ENCODE peak calls at places on chromosome 2, in seven cellular contexts. B is fibroblast of lung, S is HCT116, U is endodermal cell, X is astrocyte, G is PC-3, K is IMR-90. J is an unnamed sample.

GRCh38 chr2:11364565-11364887 is 20.1 kb upstream of the ROCK2 start:
- DNase-seq in B (no peak), S (no peak), U (no peak), X (no peak), G (no peak), K (no peak), J (no peak)

GRCh38 chr2:176321916-176322315 is 52.7 kb downstream of the MTX2 start:
- DNase-seq in B (no peak), S (no peak), U (no peak), X (no peak), G (no peak), K (no peak), J (no peak)

GRCh38 chr2:84823229-84823628 is 57.7 kb downstream of the TRABD2A start:
- DNase-seq in B (no peak), S (no peak), U (no peak), X (no peak), G (no peak), K (no peak), J (no peak)

GRCh38 chr2:202643012-202643858 is 8.5 kb downstream of the FAM117B start:
- DNase-seq in B (no peak), S (no peak), U (no peak), X (no peak), G (no peak), K (no peak), J (no peak)

GRCh38 chr2:165113414-165113813 is 90.4 kb downstream of the SCN3A start:
- DNase-seq in B (peak; percentile 61), S (no peak), U (no peak), X (peak; percentile 40), G (no peak), K (peak; percentile 58), J (no peak)

GRCh38 chr2:234329202-234329930 is 167.5 kb downstream of the ARL4C start:
- DNase-seq in B (peak; percentile 55), S (no peak), U (peak; percentile 54), X (peak; percentile 53), G (peak; percentile 27), K (peak; percentile 40), J (peak; percentile 21)

GRCh38 chr2:241035818-241036396 is 37.5 kb downstream of the SNED1 start:
- DNase-seq in B (no peak), S (no peak), U (no peak), X (no peak), G (no peak), K (no peak), J (no peak)

GRCh38 chr2:134869941-134870736 is 31.7 kb downstream of the ACMSD start:
- DNase-seq in B (peak; percentile 49), S (no peak), U (no peak), X (peak; percentile 31), G (no peak), K (peak; percentile 77), J (no peak)

GRCh38 chr2:62188416-62188815 is 7.5 kb upstream of the B3GNT2 start:
- DNase-seq in B (no peak), S (no peak), U (no peak), X (no peak), G (no peak), K (no peak), J (no peak)

GRCh38 chr2:88170472-88170892 is 336 bp downstream of the THNSL2 start:
- DNase-seq in B (no peak), S (no peak), U (peak; percentile 67), X (no peak), G (no peak), K (no peak), J (no peak)
- H3K4me3 ChIP-seq in B (no peak overlapping the region), S (no peak overlapping the region), U (peak overlapping the region; percentile 90), X (peak overlapping the region; percentile 61), G (peak overlapping the region; percentile 53), K (no peak overlapping the region), J (peak overlapping the region; percentile 53)

DNA sequence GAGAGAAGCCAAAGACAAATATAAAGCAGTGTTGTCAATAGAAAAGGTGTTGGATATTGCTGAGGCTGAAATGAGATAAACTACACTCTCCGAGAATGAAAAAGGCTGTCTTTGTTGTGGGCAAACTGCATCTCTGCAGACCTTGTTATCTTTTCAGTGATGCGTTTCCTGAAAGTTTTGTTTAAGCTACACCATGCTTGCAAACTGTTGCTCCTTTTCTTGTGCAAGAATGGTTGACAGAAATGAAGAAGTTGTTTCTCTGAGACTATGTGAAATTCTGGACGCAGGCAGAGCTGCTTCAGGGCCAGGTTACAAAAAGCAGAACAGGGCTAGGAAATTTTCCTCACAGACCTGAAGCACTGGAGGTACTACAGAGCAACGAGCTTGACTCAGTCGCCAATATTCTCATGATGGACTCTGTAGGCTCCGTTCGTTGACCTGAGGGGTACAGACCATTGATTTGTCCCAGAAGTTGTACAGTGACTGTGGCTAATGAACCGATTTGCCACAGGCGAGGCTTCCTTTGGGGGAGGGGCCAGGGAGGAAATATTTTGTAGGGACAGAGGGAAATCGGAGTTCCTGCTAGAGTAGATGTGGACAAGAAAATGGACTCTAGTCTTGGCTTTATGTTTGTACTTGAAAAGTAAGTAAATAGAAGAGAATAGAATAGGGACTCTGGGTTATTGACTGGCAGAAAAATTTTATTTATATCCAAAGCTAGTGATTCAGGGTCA is 3.5 kb upstream of the ATL2 start:
- DNase-seq in B (no peak), S (no peak), U (no peak), X (no peak), G (no peak), K (no peak), J (no peak)
- H3K9ac ChIP-seq in B (no peak overlapping the region), S (no peak overlapping the region), U (no peak overlapping the region), X (no peak overlapping the region), G (no peak overlapping the region), K (no peak overlapping the region), J (no peak overlapping the region)

DNA sequence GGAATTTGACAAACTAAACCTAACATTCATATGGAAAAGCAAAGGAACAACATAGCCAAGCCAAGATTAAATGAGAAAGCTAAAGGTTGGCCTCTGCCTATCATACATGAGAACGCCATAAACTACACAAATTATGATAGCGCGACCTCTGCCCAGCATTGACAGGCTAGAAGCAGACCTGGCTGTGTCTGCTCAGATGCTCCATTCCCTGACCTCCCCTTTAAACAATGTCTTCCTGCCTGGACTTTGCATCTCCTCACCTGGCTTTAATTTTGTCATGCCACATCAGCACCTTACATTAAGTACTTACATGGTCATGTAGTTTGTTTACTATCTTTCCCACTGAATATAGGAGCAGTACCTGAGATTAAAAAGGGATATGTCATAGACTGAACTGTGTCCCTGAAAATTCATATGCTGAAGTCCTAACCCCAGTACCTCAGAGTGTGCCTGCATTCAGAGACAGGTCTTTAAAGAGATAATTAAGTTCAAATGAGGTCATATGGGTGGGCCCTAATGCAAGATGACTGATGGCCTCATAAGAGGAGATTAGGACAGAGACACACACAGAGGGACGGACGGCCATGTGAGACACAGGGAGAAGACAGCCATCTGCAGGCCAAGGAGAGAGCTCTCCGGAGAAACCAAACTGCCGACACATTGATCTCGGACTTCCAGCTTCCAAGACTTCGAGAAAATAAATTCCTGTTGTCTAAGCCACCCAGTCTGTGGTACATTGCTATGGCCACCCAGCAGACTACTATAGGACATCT is 103.7 kb downstream of the BIN1 start:
- DNase-seq in B (no peak), S (no peak), U (no peak), X (no peak), G (no peak), K (no peak), J (no peak)
- TF ChIP-seq CTCF in B (no peak), S (no peak), U (peak; percentile 33), X (no peak), G (no peak), K (no peak), J (no peak)

GRCh38 chr2:69762513-69763494 is 20.9 kb downstream of the ANXA4 start:
- DNase-seq in B (no peak), S (no peak), U (no peak), X (no peak), G (peak; percentile 11), K (no peak), J (no peak)
- H3K4me3 ChIP-seq in B (no peak overlapping the region), S (no peak overlapping the region), U (no peak overlapping the region), X (no peak overlapping the region), G (no peak overlapping the region), K (no peak overlapping the region), J (no peak overlapping the region)

GRCh38 chr2:26651458-26652155 is 10.4 kb upstream of the CIB4 start:
- DNase-seq in B (no peak), S (no peak), U (peak; percentile 28), X (no peak), G (no peak), K (no peak), J (no peak)

GRCh38 chr2:26653207-26654060 is 12.3 kb upstream of the CIB4 start:
- DNase-seq in B (no peak), S (no peak), U (peak; percentile 46), X (no peak), G (no peak), K (no peak), J (no peak)

GRCh38 chr2:26655611-26656195 is 14.5 kb upstream of the CIB4 start:
- DNase-seq in B (no peak), S (no peak), U (peak; percentile 72), X (no peak), G (no peak), K (no peak), J (no peak)

GRCh38 chr2:26652361-26653041 is 11.3 kb upstream of the CIB4 start:
- DNase-seq in B (no peak), S (no peak), U (peak; percentile 51), X (no peak), G (no peak), K (peak; percentile 12), J (no peak)

DNA sequence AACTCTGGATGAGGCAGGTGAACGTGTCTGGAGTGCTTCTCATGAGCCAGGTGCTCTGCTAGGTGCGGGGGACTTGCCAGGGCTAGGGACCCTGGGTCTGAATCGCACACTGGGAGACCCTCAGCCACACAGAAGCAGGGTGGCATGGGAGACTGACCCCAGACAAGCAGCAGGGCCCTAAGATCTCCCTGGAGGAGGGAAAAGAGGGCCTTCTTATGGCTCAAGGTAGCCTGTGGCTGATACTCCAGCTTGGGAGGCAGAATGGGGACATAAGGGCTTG is 12.8 kb upstream of the CIB4 start:
- DNase-seq in B (no peak), S (no peak), U (peak; percentile 59), X (no peak), G (no peak), K (no peak), J (no peak)
- H3K9ac ChIP-seq in B (no peak overlapping the region), S (no peak overlapping the region), U (no peak overlapping the region), X (no peak overlapping the region), G (no peak overlapping the region), K (no peak overlapping the region), J (no peak overlapping the region)

GRCh38 chr2:138389067-138389466 is 112.5 kb upstream of the SPOPL start:
- DNase-seq in B (no peak), S (no peak), U (no peak), X (no peak), G (no peak), K (no peak), J (no peak)
- TF ChIP-seq CTCF in B (no peak), S (no peak), U (no peak), X (no peak), G (no peak), K (no peak), J (no peak)

GRCh38 chr2:79982445-79982844 is 322.1 kb downstream of the LRRTM1 start:
- DNase-seq in B (no peak), S (no peak), U (peak; percentile 88), X (no peak), G (peak; percentile 22), K (no peak), J (no peak)
- H3K4me3 ChIP-seq in B (no peak overlapping the region), S (no peak overlapping the region), U (no peak overlapping the region), X (no peak overlapping the region), G (no peak overlapping the region), K (no peak overlapping the region), J (no peak overlapping the region)

J was measured in mammary epithelial cell.